ENCODE peak calls at places on chromosomes 5 and 9, in nine cellular contexts. N, C, E, D, B, U, S, Y and A are unnamed samples.

GRCh38 chr9:107874137-107874536 is 384.6 kb upstream of the KLF4 start:
- DNase-seq in S (no peak), Y (no peak), B (no peak), C (no peak), N (no peak), U (no peak), D (no peak), E (no peak), A (no peak)

GRCh38 chr5:45521067-45521466 is 175.1 kb downstream of the HCN1 start:
- DNase-seq in C (no peak), B (no peak), N (peak), Y (no peak), U (peak), D (no peak), E (peak), S (no peak), A (no peak)

GRCh38 chr5:150082364-150082763 is 4.0 kb downstream of the CSF1R start:
- DNase-seq in B (no peak), C (no peak), D (peak), E (no peak), U (no peak), N (no peak), Y (no peak), S (no peak), A (peak)

GRCh38 chr5:143311428-143311827 is 92.1 kb downstream of the NR3C1 start:
- DNase-seq in U (no peak), S (no peak), B (no peak), C (peak), E (peak), Y (no peak), D (no peak), N (peak), A (no peak)

GRCh38 chr9:134175291-134175807 is 11.0 kb upstream of the RNU6ATAC start:
- DNase-seq in D (no peak), C (no peak), S (no peak), E (no peak), N (no peak), B (no peak), Y (no peak), U (peak), A (no peak)

GRCh38 chr5:58628626-58629025 is 45.8 kb downstream of the RAB3C start:
- DNase-seq in C (no peak), E (no peak), B (no peak), N (no peak), U (no peak), D (peak), Y (no peak), S (no peak), A (no peak)

GRCh38 chr9:30250872-30251271 is 2133.6 kb upstream of the ACO1 start:
- DNase-seq in E (no peak), C (no peak), Y (no peak), U (no peak), D (no peak), B (no peak), N (no peak), S (no peak), A (no peak)

GRCh38 chr5:65742565-65743231 is 20.7 kb downstream of the NLN start:
- DNase-seq in B (no peak), N (peak), C (peak), D (no peak), U (no peak), Y (no peak), E (peak), S (no peak), A (no peak)

DNA sequence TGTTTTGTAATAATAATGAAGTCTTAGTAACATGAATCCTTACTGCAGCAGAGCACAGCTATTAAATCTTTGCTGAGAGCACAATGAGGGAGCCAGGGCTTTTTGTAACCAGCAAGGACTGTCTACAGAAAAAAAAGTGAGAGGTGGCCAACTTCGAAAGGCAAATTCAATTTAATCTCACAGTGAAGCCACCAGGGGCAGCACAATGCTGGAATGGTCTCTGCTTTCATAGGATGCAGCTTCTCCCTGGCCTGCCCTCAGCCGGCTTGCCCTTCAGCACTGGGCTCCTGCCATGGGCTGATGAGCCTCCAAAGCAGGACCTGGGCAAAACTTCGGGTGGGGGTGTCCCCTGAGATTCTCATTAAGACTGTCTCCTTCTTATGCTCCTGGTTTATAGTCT is 134.3 kb downstream of the GNAQ start:
- DNase-seq in N (peak), C (no peak), E (no peak), B (no peak), U (no peak), Y (no peak), D (no peak), S (no peak), A (no peak)
- TF ChIP-seq CTCF in N (peak), C (peak), E (peak), B (no peak), U (peak), Y (peak), D (no peak), S (no peak), A (no peak)

GRCh38 chr5:31383734-31384133 is 148.2 kb downstream of the DROSHA start:
- DNase-seq in Y (no peak), N (peak), D (no peak), S (no peak), E (no peak), U (no peak), B (no peak), C (no peak), A (no peak)
- TF ChIP-seq CTCF in Y (no peak), N (no peak), D (no peak), S (no peak), E (no peak), U (no peak), B (no peak), C (no peak), A (no peak)

GRCh38 chr9:20041717-20042116 is 252.9 kb upstream of the SLC24A2 start:
- DNase-seq in Y (no peak), D (no peak), C (no peak), S (no peak), B (no peak), N (no peak), U (no peak), E (no peak), A (no peak)

GRCh38 chr9:20043035-20043434 is 254.2 kb upstream of the SLC24A2 start:
- DNase-seq in D (no peak), Y (no peak), S (no peak), N (no peak), U (no peak), E (no peak), B (no peak), C (no peak), A (no peak)

GRCh38 chr9:20042312-20042711 is 253.5 kb upstream of the SLC24A2 start:
- DNase-seq in Y (no peak), N (no peak), S (no peak), C (no peak), D (no peak), U (no peak), E (no peak), B (no peak), A (no peak)

GRCh38 chr9:20043461-20043860 is 254.6 kb upstream of the SLC24A2 start:
- DNase-seq in Y (no peak), C (no peak), S (no peak), B (no peak), N (no peak), E (peak), U (no peak), D (no peak), A (no peak)

DNA sequence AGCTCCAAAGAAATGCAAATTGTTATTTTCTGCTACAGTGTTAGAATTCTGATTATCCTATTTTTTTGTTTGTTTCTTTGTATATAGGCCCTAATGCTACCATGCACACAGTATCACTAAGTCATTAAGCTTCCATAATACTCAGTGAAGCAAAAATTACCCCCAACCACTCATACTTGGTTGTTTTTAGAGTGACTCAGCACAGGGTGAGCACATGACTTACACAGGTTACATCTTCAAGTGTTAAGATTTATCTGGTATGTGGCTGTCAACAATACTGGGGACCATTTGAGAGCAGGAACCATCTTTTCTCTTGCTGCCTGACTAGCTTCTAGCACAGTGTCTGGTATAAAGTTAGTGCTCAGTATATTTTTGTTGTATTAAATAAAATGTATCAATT is 255.8 kb upstream of the SLC24A2 start:
- DNase-seq in U (no peak), Y (peak), N (no peak), B (no peak), C (no peak), D (no peak), S (no peak), E (peak), A (no peak)
- TF ChIP-seq CTCF in U (no peak), Y (no peak), N (no peak), B (no peak), C (no peak), D (no peak), S (no peak), E (no peak), A (no peak)

DNA sequence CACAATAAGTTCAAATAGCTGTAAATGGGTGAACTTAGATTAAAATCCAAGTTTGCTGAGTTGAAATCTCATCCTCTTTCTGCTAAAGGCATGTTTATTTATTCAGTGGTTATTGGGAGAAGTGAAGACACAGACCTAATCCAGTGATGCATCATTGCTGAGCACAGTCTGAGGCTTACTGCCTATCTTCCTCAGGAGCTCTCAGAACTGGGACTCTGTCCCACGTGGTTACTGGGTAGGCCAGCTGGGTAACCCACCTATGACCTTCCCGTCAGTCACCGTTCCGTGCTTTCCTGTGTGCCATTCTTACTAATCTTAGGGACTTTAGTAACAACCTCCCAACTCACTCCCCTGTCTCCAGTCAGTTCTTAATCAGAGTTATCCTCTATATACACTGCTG is 226.8 kb upstream of the ATP10B start:
- DNase-seq in B (no peak), U (no peak), S (no peak), D (no peak), C (no peak), E (peak), Y (no peak), N (no peak), A (no peak)
- TF ChIP-seq CTCF in B (no peak), U (no peak), S (no peak), D (no peak), C (no peak), E (no peak), Y (no peak), N (no peak), A (no peak)